ENCODE peak calls at places on chromosomes 11 and 22, in five cellular contexts. B is dorsolateral prefrontal cortex; O is CD4-positive, alpha-beta memory T cell; L is GM20000; F is CD8-positive, alpha-beta T cell. E is an unnamed sample.

GRCh38 chr11:64710418-64711137 is 12.4 kb downstream of the NRXN2 start:
- DNase-seq in B (no peak), O (no peak), L (no peak), F (no peak), E (no peak)

GRCh38 chr11:12279672-12280108 is 97.7 kb upstream of the PARVA start:
- DNase-seq in B (no peak), O (no peak), L (no peak), F (no peak), E (no peak)

GRCh38 chr11:18748766-18749375 is 22.9 kb upstream of the IGSF22 start:
- DNase-seq in B (no peak), O (no peak), L (no peak), F (no peak), E (peak)

GRCh38 chr11:102546427-102546826 is 15.9 kb upstream of the MMP7 start:
- DNase-seq in B (no peak), O (no peak), L (peak), F (no peak), E (no peak)

GRCh38 chr22:30273196-30273595 is 6.5 kb upstream of the OSM start:
- DNase-seq in B (no peak), O (no peak), L (no peak), F (no peak), E (no peak)

GRCh38 chr22:49305966-49306631 is 521.6 kb downstream of the BRD1 start:
- DNase-seq in B (peak), O (no peak), L (no peak), F (no peak), E (no peak)

GRCh38 chr11:26286472-26287066 is 45.4 kb upstream of the ANO3 start:
- DNase-seq in B (no peak), O (no peak), L (no peak), F (no peak), E (peak)

GRCh38 chr22:40258463-40259046 is 80.8 kb downstream of the TNRC6B start:
- DNase-seq in B (no peak), O (no peak), L (no peak), F (no peak), E (no peak)

GRCh38 chr11:46697723-46698122 is 2.7 kb downstream of the ARHGAP1 start:
- DNase-seq in B (no peak), O (no peak), L (no peak), F (no peak), E (no peak)

E was measured in Ammon's horn.